ENCODE peak calls at places on chromosomes 13 and 19, in six cellular contexts. M is astrocyte, U is brain microvascular endothelial cell, W is right lobe of liver, I is GM06990, D is GM23338. H is an unnamed sample.

GRCh38 chr13:94123543-94123942 is 355.9 kb downstream of the DCT start:
- DNase-seq in M (no peak), U (no peak), W (no peak), I (no peak), D (no peak), H (no peak)

GRCh38 chr19:40271706-40272105 is 13.4 kb downstream of the AKT2 start:
- DNase-seq in M (no peak), U (no peak), W (no peak), I (no peak), D (no peak), H (no peak)

GRCh38 chr19:55644191-55644833 is 863 bp downstream of the ZNF581 start:
- DNase-seq in M (no peak), U (no peak), W (peak; percentile 50), I (no peak), D (no peak), H (no peak)

GRCh38 chr19:1935484-1936208 is 5.3 kb upstream of the CSNK1G2 start:
- DNase-seq in M (peak; percentile 36), U (no peak), W (peak; percentile 64), I (no peak), D (peak; percentile 63), H (no peak)

GRCh38 chr13:31204592-31204991 is 4.8 kb downstream of the B3GLCT start:
- DNase-seq in M (peak; percentile 71), U (peak; percentile 54), W (no peak), I (no peak), D (no peak), H (peak; percentile 34)

GRCh38 chr13:91690944-91691343 is 292.5 kb downstream of the GPC5 start:
- DNase-seq in M (no peak), U (no peak), W (no peak), I (no peak), D (no peak), H (no peak)

GRCh38 chr19:49343127-49343526 is 7.9 kb downstream of the CD37 start:
- DNase-seq in M (no peak), U (no peak), W (no peak), I (no peak), D (no peak), H (no peak)

GRCh38 chr19:47713046-47714021 is at the start of gene EHD2:
- DNase-seq in M (peak; percentile 45), U (peak; percentile 44), W (peak; percentile 64), I (no peak), D (peak; percentile 78), H (peak; percentile 70)

GRCh38 chr13:106507560-106508274 is 27.7 kb downstream of the EFNB2 start:
- DNase-seq in M (peak; percentile 99), U (peak; percentile 96), W (no peak), I (no peak), D (peak; percentile 48), H (no peak)

GRCh38 chr13:48828962-48829405 is 146.7 kb upstream of the FNDC3A start:
- DNase-seq in M (peak; percentile 54), U (no peak), W (no peak), I (no peak), D (peak; percentile 41), H (peak; percentile 22)

GRCh38 chr19:41351339-41352245 is 2.1 kb downstream of the TGFB1 start:
- DNase-seq in M (peak; percentile 46), U (peak; percentile 28), W (peak; percentile 82), I (peak; percentile 89), D (peak; percentile 66), H (peak; percentile 46)

GRCh38 chr13:84810781-84811180 is 928.5 kb upstream of the SLITRK1 start:
- DNase-seq in M (no peak), U (no peak), W (no peak), I (no peak), D (peak; percentile 49), H (peak; percentile 48)

GRCh38 chr19:42229855-42230331 is 9.8 kb downstream of the ZNF526 start:
- DNase-seq in M (no peak), U (no peak), W (no peak), I (no peak), D (no peak), H (no peak)

DNA sequence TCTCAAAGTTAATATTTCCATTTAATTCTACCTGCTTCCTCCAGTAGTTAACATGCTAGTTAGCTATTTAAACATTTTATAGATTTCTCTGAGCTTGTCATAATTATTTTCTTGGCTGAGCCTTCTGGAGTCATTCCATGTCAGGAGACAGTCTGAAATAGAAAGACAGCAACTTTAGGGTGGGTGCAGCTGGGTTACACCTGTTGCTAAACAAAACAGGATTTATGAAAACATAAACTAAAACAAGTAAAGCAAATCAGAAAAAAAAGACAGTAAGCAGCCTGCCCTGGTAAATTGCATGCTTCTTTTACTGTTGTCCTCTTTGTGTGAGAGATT is 330.0 kb downstream of the DLEU7 start:
- DNase-seq in M (no peak), U (no peak), W (no peak), I (no peak), D (no peak), H (no peak)
- H3K4me3 ChIP-seq in M (no peak overlapping the region), U (no peak overlapping the region), W (no peak overlapping the region), I (no peak overlapping the region), D (no peak overlapping the region), H (no peak overlapping the region)

GRCh38 chr19:18743281-18743825 is 47.8 kb downstream of the COMP start:
- DNase-seq in M (peak; percentile 40), U (peak; percentile 60), W (no peak), I (no peak), D (no peak), H (peak; percentile 92)

GRCh38 chr19:18741124-18741493 is 50.0 kb downstream of the COMP start:
- DNase-seq in M (no peak), U (no peak), W (no peak), I (no peak), D (no peak), H (peak; percentile 13)

GRCh38 chr19:18742838-18743237 is 48.3 kb downstream of the COMP start:
- DNase-seq in M (no peak), U (no peak), W (no peak), I (no peak), D (no peak), H (no peak)

GRCh38 chr19:18742324-18742723 is 48.8 kb downstream of the COMP start:
- DNase-seq in M (no peak), U (no peak), W (no peak), I (no peak), D (no peak), H (no peak)

DNA sequence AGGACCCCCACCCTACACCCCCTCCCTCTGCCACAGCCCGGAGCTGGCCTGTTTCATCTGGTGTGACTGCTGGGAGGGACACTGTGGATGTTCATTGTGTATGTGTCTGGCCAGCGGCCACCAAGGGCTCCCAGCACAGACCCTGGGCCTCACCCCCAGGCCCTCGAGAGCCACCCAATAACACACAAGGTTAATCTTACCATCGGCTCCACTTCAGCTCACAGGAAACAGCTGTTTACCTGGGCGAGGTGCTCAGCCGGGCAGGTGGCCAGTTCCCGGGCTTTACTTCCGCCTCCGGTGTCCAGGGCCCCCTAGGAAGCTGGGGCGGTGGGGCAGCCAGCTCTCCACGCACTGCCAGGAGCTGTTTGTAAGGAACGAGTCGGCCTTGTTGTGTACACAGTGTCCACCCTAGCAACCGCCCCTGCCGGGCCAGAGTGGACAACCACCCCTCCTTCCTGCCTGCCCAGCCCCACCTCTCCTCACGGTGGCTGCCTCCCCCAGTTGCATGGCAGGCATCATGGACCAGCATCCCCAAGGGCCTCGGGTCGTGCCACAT is 49.5 kb downstream of the COMP start:
- DNase-seq in M (no peak), U (no peak), W (no peak), I (no peak), D (no peak), H (no peak)
- TF ChIP-seq CTCF in M (no peak), U (no peak), W (no peak), I (no peak), D (no peak), H (no peak)

DNA sequence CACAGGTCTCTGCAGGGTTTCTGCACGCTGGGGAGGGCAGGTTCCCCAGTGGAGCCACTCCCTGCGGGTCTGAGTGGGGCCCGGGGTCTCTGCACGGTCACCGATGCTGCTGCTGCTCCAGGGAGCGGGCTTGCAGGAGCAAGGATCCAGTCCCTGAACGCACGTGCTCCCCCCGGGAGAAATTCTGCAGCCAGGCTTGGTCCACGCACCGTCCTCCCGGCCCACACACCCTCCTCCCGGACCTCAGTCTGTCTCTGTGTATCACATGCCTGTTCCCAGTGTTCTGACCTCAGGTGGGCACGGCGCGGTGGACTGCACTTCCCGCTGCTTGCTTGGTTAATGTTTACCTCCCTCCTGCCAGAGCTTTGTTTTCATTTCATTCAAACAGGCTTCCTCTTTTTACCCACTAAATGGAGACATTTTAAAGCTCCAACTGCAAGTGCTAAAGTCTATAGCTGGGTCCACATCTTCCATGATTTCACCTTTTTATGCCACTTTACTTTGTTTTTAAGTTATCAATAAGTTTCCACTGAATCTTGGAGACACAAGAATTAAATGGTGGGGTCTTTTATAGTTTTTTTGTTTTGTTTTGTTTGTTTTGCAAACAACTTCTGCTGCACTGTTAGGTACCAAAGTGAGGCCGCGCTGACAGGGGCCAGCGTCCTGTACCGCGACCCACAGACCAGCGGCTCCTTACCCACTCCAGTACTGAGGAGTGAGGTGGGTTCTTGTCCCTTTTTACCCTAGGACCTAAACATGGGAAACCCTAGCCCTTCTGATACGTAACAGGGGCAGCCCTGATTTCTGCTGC is 76.0 kb upstream of the MCF2L start:
- DNase-seq in M (no peak), U (no peak), W (peak; percentile 84), I (no peak), D (no peak), H (no peak)
- H3K4me3 ChIP-seq in M (no peak overlapping the region), U (no peak overlapping the region), W (peak overlapping the region; percentile 65), I (no peak overlapping the region), D (peak overlapping the region; percentile 52), H (no peak overlapping the region)

DNA sequence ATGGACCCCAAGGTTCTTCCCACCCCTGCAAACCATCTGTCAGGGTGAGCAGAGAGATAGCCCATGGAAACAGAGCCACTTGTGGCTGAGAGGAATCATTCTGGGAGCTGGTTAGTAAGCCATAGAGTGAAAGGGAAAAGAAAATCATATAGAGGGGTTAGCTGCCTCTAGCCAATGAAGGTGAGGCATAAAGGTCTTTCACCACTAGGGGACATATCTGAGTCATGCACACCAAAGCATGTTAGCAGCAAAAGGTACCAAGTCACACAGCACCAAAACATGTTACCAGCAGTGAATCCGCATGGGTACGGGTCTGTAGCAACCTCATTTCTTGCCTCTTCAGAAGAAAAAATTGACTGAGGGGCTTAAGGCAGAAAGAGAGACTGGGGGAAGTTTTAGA is 76.7 kb upstream of the ZNF43 start:
- DNase-seq in M (no peak), U (no peak), W (no peak), I (no peak), D (peak; percentile 15), H (no peak)
- TF ChIP-seq CTCF in M (no peak), U (no peak), W (no peak), I (no peak), D (peak; percentile 20), H (peak; percentile 14)

GRCh38 chr13:41398494-41399190 is 58.7 kb upstream of the RGCC start:
- DNase-seq in M (no peak), U (no peak), W (no peak), I (no peak), D (no peak), H (no peak)

GRCh38 chr13:41403983-41404382 is 53.4 kb upstream of the RGCC start:
- DNase-seq in M (no peak), U (no peak), W (no peak), I (no peak), D (no peak), H (no peak)

GRCh38 chr13:41401371-41401770 is 56.0 kb upstream of the RGCC start:
- DNase-seq in M (no peak), U (no peak), W (no peak), I (no peak), D (peak; percentile 64), H (peak; percentile 42)

GRCh38 chr13:41405367-41405766 is 52.0 kb upstream of the RGCC start:
- DNase-seq in M (no peak), U (no peak), W (no peak), I (no peak), D (no peak), H (no peak)

GRCh38 chr13:41402695-41403511 is 54.4 kb upstream of the RGCC start:
- DNase-seq in M (no peak), U (no peak), W (no peak), I (no peak), D (peak; percentile 56), H (no peak)
- H3K4me3 ChIP-seq in M (no peak overlapping the region), U (no peak overlapping the region), W (no peak overlapping the region), I (no peak overlapping the region), D (no peak overlapping the region), H (no peak overlapping the region)